ENCODE peak calls at places on chromosomes 7 and 10, in four cellular contexts. K is HT-29, X is cardiac fibroblast, Y is fibroblast of the conjunctiva. R is an unnamed sample.

GRCh38 chr10:34941471-34942357 is 126.6 kb upstream of the PARD3 start:
- DNase-seq in K (no peak), X (peak; percentile 18), Y (no peak), R (no peak)

GRCh38 chr7:84455788-84456187 is 261.2 kb upstream of the SEMA3A start:
- DNase-seq in K (peak; percentile 22), X (peak; percentile 36), Y (peak; percentile 21), R (no peak)

GRCh38 chr10:28089467-28089866 is 90.6 kb upstream of the ODAD2 start:
- DNase-seq in K (no peak), X (peak; percentile 71), Y (peak; percentile 55), R (peak; percentile 87)

GRCh38 chr10:30542001-30542861 is 87.3 kb downstream of the LYZL2 start:
- DNase-seq in K (no peak), X (peak; percentile 26), Y (no peak), R (no peak)

GRCh38 chr10:43237631-43238446 is 29.0 kb downstream of the RASGEF1A start:
- DNase-seq in K (no peak), X (no peak), Y (no peak), R (no peak)

GRCh38 chr7:153641202-153641601 is 411.0 kb upstream of the DPP6 start:
- DNase-seq in K (no peak), X (no peak), Y (no peak), R (no peak)

GRCh38 chr10:13858709-13859108 is 271.9 kb downstream of the PRPF18 start:
- DNase-seq in K (no peak), X (no peak), Y (no peak), R (no peak)

GRCh38 chr7:75646551-75647102 is 92.1 kb downstream of the HIP1 start:
- DNase-seq in K (no peak), X (no peak), Y (no peak), R (no peak)

GRCh38 chr10:68759223-68759863 is 38.3 kb downstream of the CCAR1 start:
- DNase-seq in K (no peak), X (no peak), Y (no peak), R (no peak)